ENCODE peak calls at places on chromosomes 13 and 19, in seven cellular contexts. K is epithelial cell of esophagus; W is IMR-90; U is heart right ventricle; Q is CD8-positive, alpha-beta T cell; V is psoas muscle; G is fibroblast of the aortic adventitia. J is an unnamed sample.

GRCh38 chr13:106159295-106160195 is 375.9 kb downstream of the EFNB2 start:
- DNase-seq in V (no peak), G (no peak), K (no peak), W (no peak), U (no peak), Q (no peak), J (no peak)

GRCh38 chr19:48274173-48274572 is 4.3 kb downstream of the ZNF114 start:
- DNase-seq in V (no peak), U (no peak), G (no peak), K (no peak), Q (no peak), W (peak), J (no peak)

GRCh38 chr19:18886972-18887371 is 9.0 kb downstream of the CERS1 start:
- DNase-seq in V (no peak), Q (no peak), K (no peak), W (no peak), U (no peak), G (no peak), J (no peak)

GRCh38 chr19:32581704-32582164 is 744 bp downstream of the PDCD5 start:
- DNase-seq in V (peak), U (peak), W (peak), G (peak), K (peak), Q (no peak), J (peak)

GRCh38 chr13:51524312-51524711 is 60.0 kb upstream of the WDFY2 start:
- DNase-seq in G (peak), W (peak), K (peak), U (no peak), Q (no peak), V (no peak), J (peak)

GRCh38 chr19:38417544-38418506 is 8.2 kb downstream of the RASGRP4 start:
- DNase-seq in V (peak), W (no peak), Q (peak), U (peak), K (peak), G (no peak), J (peak)

GRCh38 chr13:78326608-78327007 is 276.7 kb downstream of the POU4F1 start:
- DNase-seq in K (peak), V (no peak), W (no peak), U (no peak), Q (no peak), G (no peak), J (peak)

GRCh38 chr19:50646074-50646807 is 3.0 kb upstream of the C19orf81 start:
- DNase-seq in G (peak), U (no peak), V (no peak), K (no peak), W (peak), Q (no peak), J (peak)

GRCh38 chr13:39946769-39947168 is 291.3 kb downstream of the COG6 start:
- DNase-seq in G (no peak), U (no peak), K (no peak), V (no peak), W (no peak), Q (no peak), J (no peak)

GRCh38 chr13:48400820-48401219 is 12.1 kb downstream of the LPAR6 start:
- DNase-seq in V (no peak), U (no peak), G (peak), K (peak), Q (no peak), W (peak), J (peak)

GRCh38 chr19:1011831-1012333 is 9.0 kb downstream of the TMEM259 start:
- DNase-seq in Q (no peak), W (no peak), U (no peak), K (no peak), V (no peak), G (no peak), J (no peak)

GRCh38 chr19:56840452-56841193 is at the start of the genes PEG3 and ZIM2:
- DNase-seq in K (no peak), V (peak), G (no peak), U (peak), Q (no peak), W (no peak), J (no peak)

GRCh38 chr13:46586766-46587509 is 34.0 kb downstream of the LRCH1 start:
- DNase-seq in V (no peak), G (peak), K (no peak), U (no peak), W (no peak), Q (no peak), J (no peak)

GRCh38 chr13:94389544-94390351 is 89.7 kb downstream of the DCT start:
- DNase-seq in G (peak), V (no peak), W (no peak), K (no peak), U (no peak), Q (no peak), J (no peak)

GRCh38 chr19:11377237-11377636 is 2.8 kb downstream of the SWSAP1 start:
- DNase-seq in V (no peak), U (no peak), K (peak), W (peak), G (peak), Q (no peak), J (peak)

GRCh38 chr13:112931028-112931934 is 37.7 kb upstream of the MCF2L start:
- DNase-seq in U (no peak), Q (no peak), G (peak), K (peak), V (no peak), W (peak), J (peak)

GRCh38 chr13:94006271-94006670 is 473.2 kb downstream of the DCT start:
- DNase-seq in K (no peak), Q (no peak), V (no peak), W (no peak), U (no peak), G (no peak), J (no peak)

GRCh38 chr19:48006762-48007161 is 12.3 kb downstream of the ELSPBP1 start:
- DNase-seq in V (no peak), G (no peak), U (no peak), W (no peak), K (no peak), Q (no peak), J (no peak)

GRCh38 chr19:33998739-33999345 is 173.5 kb upstream of the LSM14A start:
- DNase-seq in G (peak), U (no peak), W (no peak), K (peak), Q (no peak), V (no peak), J (peak)

GRCh38 chr13:25766576-25766975 is 285.2 kb downstream of the SHISA2 start:
- DNase-seq in K (no peak), Q (no peak), V (no peak), U (no peak), G (no peak), W (no peak), J (no peak)

GRCh38 chr13:39501711-39502324 is 101.2 kb downstream of the LHFPL6 start:
- DNase-seq in U (peak), K (no peak), W (no peak), G (no peak), V (no peak), Q (no peak), J (no peak)

GRCh38 chr13:31067416-31068118 is 94.1 kb downstream of the HSPH1 start:
- DNase-seq in U (no peak), Q (no peak), W (peak), G (peak), V (no peak), K (peak), J (peak)

GRCh38 chr19:19459707-19460251 is 54.3 kb downstream of the GATAD2A start:
- DNase-seq in U (no peak), K (peak), Q (peak), W (peak), G (peak), V (no peak), J (peak)

GRCh38 chr19:13717194-13717643 is 47.1 kb upstream of the MRI1 start:
- DNase-seq in U (no peak), V (no peak), Q (no peak), W (peak), G (peak), K (no peak), J (no peak)

GRCh38 chr13:99984463-99985242 is 3.1 kb downstream of the ZIC2 start:
- DNase-seq in Q (no peak), V (no peak), K (no peak), U (no peak), W (no peak), G (no peak), J (no peak)

GRCh38 chr19:10499550-10500246 is 3.5 kb downstream of the KEAP1 start:
- DNase-seq in G (no peak), U (no peak), V (no peak), Q (no peak), W (no peak), K (no peak), J (no peak)

GRCh38 chr19:41753159-41753558 is 2.2 kb upstream of the CEACAM6 start:
- DNase-seq in Q (peak), W (no peak), K (peak), V (peak), G (peak), U (peak), J (peak)

GRCh38 chr13:95319551-95320274 is 18.5 kb upstream of the ABCC4 start:
- DNase-seq in Q (no peak), K (no peak), V (no peak), G (no peak), U (no peak), W (no peak), J (peak)

GRCh38 chr19:37309834-37310575 is 60.9 kb upstream of the ZNF527 start:
- DNase-seq in Q (peak), U (no peak), V (no peak), W (no peak), G (no peak), K (peak), J (no peak)
- TF ChIP-seq CTCF in Q (peak), U (no peak), V (no peak), W (no peak), G (no peak), K (no peak), J (no peak)

GRCh38 chr13:114154476-114154875 is 22.1 kb upstream of the RASA3 start:
- DNase-seq in Q (no peak), V (no peak), W (no peak), K (no peak), G (no peak), U (no peak), J (no peak)
- H3K4me3 ChIP-seq in Q (peak), V (no peak), W (no peak), K (no peak), G (no peak), U (no peak), J (no peak)

GRCh38 chr13:110258876-110259631 is 47.9 kb downstream of the COL4A1 start:
- DNase-seq in V (no peak), G (peak), U (no peak), Q (no peak), K (peak), W (no peak), J (no peak)
- TF ChIP-seq CTCF in V (no peak), G (no peak), U (no peak), Q (no peak), K (no peak), W (no peak), J (no peak)

DNA sequence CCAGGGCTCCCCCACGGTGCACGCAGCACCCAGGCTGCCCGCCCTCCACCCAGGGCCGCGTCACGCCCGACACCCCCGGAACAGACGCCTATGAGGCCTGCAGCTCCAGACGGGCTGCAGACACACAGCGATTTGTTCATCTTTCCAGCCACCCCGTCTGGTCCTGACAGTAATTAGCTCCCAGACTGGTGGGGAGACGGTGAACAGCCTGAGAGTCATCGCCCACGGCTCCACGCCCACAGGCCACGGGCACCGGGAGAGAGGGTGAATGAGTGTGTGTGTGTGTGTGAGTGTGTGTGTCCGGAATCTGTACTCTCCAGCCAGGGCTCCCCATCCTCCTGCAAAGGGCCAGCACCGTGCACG is 18.1 kb downstream of the GADD45B start:
- DNase-seq in U (no peak), Q (no peak), K (peak), W (peak), V (peak), G (peak), J (peak)
- H3K4me3 ChIP-seq in U (peak), Q (peak), K (no peak), W (peak), V (peak), G (peak), J (peak)

DNA sequence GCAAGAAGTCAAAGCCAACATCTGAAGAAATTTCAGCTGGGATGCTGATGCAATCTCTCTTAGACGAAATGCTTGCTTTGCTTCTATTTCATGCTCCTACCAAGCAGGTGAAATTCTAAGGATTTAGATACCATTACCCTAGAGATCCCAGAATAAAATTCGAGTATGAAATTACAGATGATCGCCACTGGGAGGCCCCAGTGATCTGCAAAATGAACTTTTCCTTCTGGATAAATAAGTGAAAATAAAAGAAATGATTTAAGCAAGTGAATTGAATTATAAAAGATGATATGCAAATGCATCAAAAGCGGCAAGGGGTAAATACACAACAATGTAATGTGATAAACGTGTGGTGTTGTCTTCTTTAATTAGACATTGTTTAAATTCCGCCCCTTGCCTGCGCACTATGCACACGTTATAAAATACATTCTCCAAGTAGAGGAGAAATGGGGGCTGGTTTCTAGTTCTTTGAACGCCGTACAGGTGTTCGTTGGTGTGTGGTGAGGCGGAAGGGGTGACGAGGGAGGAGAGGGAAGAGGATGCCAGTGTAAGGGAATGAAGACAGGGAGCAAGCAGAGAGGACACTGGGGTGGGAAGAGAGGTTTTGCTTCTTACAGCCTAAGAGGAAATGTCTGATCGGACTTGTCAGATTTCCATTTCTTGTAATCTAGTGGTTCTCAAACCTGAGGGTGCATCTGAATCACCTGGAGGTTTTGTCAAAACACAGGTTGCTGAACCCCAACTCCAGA is 58.0 kb downstream of the ERCC5 start:
- DNase-seq in V (no peak), G (peak), K (peak), W (peak), Q (no peak), U (no peak), J (peak)
- TF ChIP-seq CTCF in V (peak), G (peak), K (peak), W (peak), Q (no peak), U (peak), J (peak)

GRCh38 chr19:4369888-4370260 is 26.5 kb downstream of the MPND start:
- DNase-seq in V (peak), K (peak), U (peak), Q (peak), W (peak), G (no peak), J (no peak)
- H3K4me3 ChIP-seq in V (peak), K (peak), U (peak), Q (peak), W (no peak), G (no peak), J (no peak)

GRCh38 chr19:6769006-6769637 is 1.9 kb upstream of the SH2D3A start:
- DNase-seq in W (peak), U (no peak), Q (no peak), G (peak), K (peak), V (no peak), J (peak)

GRCh38 chr19:6773323-6773931 is 919 bp downstream of the VAV1 start:
- DNase-seq in U (peak), W (no peak), Q (peak), V (peak), K (no peak), G (no peak), J (no peak)

GRCh38 chr19:6774821-6775707 is 2.6 kb downstream of the VAV1 start:
- DNase-seq in Q (no peak), G (peak), K (no peak), U (no peak), W (no peak), V (no peak), J (peak)

GRCh38 chr19:6772866-6773322 is 386 bp downstream of the VAV1 start:
- DNase-seq in K (no peak), U (no peak), W (no peak), G (no peak), Q (no peak), V (no peak), J (no peak)

DNA sequence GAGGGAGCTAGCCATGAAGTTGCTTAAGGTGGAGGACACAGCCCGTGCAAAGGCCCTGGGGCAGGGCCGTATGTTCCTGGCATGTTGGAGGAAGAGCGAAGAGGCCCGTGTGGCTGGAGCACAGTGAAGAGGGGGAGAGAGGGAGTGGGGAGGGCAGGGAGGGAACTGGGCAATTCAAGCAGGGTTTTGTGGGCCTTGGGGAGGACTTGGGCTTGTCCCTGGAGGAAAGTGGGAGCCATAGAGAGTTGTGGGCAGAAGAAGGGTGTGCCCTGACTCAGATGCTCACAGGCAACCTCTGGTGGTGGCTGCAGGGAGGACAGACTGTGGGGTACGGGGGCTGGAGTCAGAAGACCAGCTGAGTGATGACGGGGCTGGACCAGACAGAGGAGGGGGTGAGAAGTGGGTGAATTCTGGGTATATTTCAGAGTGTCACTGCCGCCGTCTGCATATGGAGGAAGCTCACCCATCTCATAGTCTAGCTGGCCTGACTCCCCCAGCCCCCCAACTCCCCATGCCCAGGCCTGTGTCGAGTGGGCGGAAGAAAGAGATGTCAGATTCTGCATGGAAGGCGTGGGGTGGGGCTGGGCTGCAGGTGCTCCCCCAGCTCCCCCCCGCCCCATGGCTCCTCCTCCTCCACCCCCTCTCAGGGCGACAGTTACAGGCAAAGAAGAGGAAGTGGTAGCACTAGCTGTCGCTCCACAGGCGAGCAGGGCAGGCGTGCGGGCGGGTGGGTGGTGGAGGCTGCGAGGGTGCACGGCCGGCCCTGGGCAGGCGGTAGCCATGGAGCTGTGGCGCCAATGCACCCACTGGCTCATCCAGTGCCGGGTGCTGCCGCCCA is at the start of gene VAV1:
- DNase-seq in G (no peak), W (no peak), Q (peak), U (peak), K (no peak), V (peak), J (no peak)
- TF ChIP-seq CTCF in G (no peak), W (no peak), Q (peak), U (no peak), K (no peak), V (no peak), J (no peak)